ENCODE peak calls at places on chromosome 21, in six cellular contexts. N is HCT116, J is upper lobe of left lung, E is prostate gland, L is sigmoid colon, H is GM23338. S is an unnamed sample.

GRCh38 chr21:31557956-31558838 is 101.3 kb upstream of the SOD1 start:
- DNase-seq in N (no peak), E (peak), J (no peak), H (peak), L (no peak), S (no peak)

GRCh38 chr21:26846036-26846931 is 1.1 kb upstream of the ADAMTS1 start:
- DNase-seq in J (peak), E (peak), L (peak), H (peak), N (no peak), S (peak)

GRCh38 chr21:40602105-40602504 is 244.9 kb downstream of the DSCAM start:
- DNase-seq in N (no peak), H (no peak), E (no peak), L (no peak), J (no peak), S (no peak)

GRCh38 chr21:39908265-39908923 is 41.2 kb downstream of the PCP4 start:
- DNase-seq in J (no peak), N (no peak), H (peak), L (no peak), E (no peak), S (no peak)

GRCh38 chr21:37489553-37489952 is 123.0 kb downstream of the DYRK1A start:
- DNase-seq in L (no peak), J (no peak), E (no peak), N (no peak), H (peak), S (no peak)

GRCh38 chr21:44306926-44307687 is 7.3 kb downstream of the PFKL start:
- DNase-seq in N (no peak), L (no peak), E (no peak), H (no peak), J (no peak), S (no peak)

GRCh38 chr21:31725202-31725840 is 6.6 kb downstream of the SCAF4 start:
- DNase-seq in E (no peak), N (no peak), H (no peak), L (no peak), J (no peak), S (no peak)

GRCh38 chr21:22224261-22224660 is 1226.1 kb downstream of the NCAM2 start:
- DNase-seq in N (no peak), H (no peak), L (no peak), J (no peak), E (no peak), S (no peak)

GRCh38 chr21:39204134-39204533 is 20.9 kb upstream of the PSMG1 start:
- DNase-seq in H (no peak), L (no peak), E (no peak), N (no peak), J (no peak), S (no peak)

GRCh38 chr21:35428489-35428888 is 379.4 kb upstream of the RUNX1 start:
- DNase-seq in H (peak), E (no peak), J (peak), N (no peak), L (peak), S (no peak)

GRCh38 chr21:25487046-25487594 is 120.2 kb downstream of the MRPL39 start:
- DNase-seq in L (no peak), N (no peak), H (no peak), J (no peak), E (no peak), S (no peak)

GRCh38 chr21:35423694-35424093 is 374.6 kb upstream of the RUNX1 start:
- DNase-seq in H (no peak), N (no peak), L (no peak), E (no peak), J (no peak), S (no peak)

GRCh38 chr21:36584980-36585940 is 105.3 kb upstream of the CLDN14 start:
- DNase-seq in J (no peak), L (no peak), N (no peak), H (peak), E (peak), S (no peak)

GRCh38 chr21:35352066-35352770 is 303.1 kb upstream of the RUNX1 start:
- DNase-seq in E (no peak), N (no peak), H (no peak), J (no peak), L (no peak), S (no peak)

GRCh38 chr21:15023782-15024181 is 41.0 kb downstream of the NRIP1 start:
- DNase-seq in L (no peak), H (no peak), E (no peak), N (no peak), J (no peak), S (no peak)

GRCh38 chr21:25171438-25171837 is 435.8 kb downstream of the MRPL39 start:
- DNase-seq in E (no peak), L (no peak), H (no peak), J (no peak), N (no peak), S (no peak)

GRCh38 chr21:37430184-37430821 is 63.7 kb downstream of the DYRK1A start:
- DNase-seq in L (no peak), E (peak), J (no peak), N (no peak), H (no peak), S (peak)

GRCh38 chr21:32947736-32948135 is 78.0 kb upstream of the OLIG2 start:
- DNase-seq in J (no peak), L (no peak), H (no peak), E (no peak), N (no peak), S (no peak)

GRCh38 chr21:39048574-39048973 is 134.7 kb downstream of the PSMG1 start:
- DNase-seq in H (no peak), E (no peak), L (peak), J (no peak), N (no peak), S (no peak)

GRCh38 chr21:43805275-43805800 is 16.0 kb downstream of the RRP1 start:
- DNase-seq in J (peak), E (no peak), L (no peak), N (no peak), H (no peak), S (no peak)

GRCh38 chr21:32351428-32351827 is 41.4 kb downstream of the URB1 start:
- DNase-seq in H (no peak), L (peak), E (peak), J (no peak), N (no peak), S (no peak)

GRCh38 chr21:28429161-28429560 is 563.5 kb downstream of the LTN1 start:
- DNase-seq in J (no peak), H (no peak), L (no peak), E (no peak), N (no peak), S (no peak)

GRCh38 chr21:36297938-36298572 is 21.9 kb upstream of the MORC3 start:
- DNase-seq in N (no peak), L (peak), H (no peak), E (peak), J (peak), S (peak)

GRCh38 chr21:43921979-43922945 is 57.2 kb downstream of the AGPAT3 start:
- DNase-seq in L (no peak), J (no peak), N (no peak), H (no peak), E (no peak), S (no peak)

GRCh38 chr21:36791695-36792451 is 93.0 kb downstream of the SIM2 start:
- DNase-seq in L (no peak), E (no peak), N (no peak), H (no peak), J (no peak), S (no peak)

GRCh38 chr21:17466166-17466565 is 46.7 kb upstream of the CXADR start:
- DNase-seq in J (peak), N (no peak), H (no peak), E (no peak), L (no peak), S (no peak)

GRCh38 chr21:36065497-36066036 is 4.3 kb upstream of the CBR1 start:
- DNase-seq in J (no peak), L (no peak), E (no peak), H (no peak), N (no peak), S (no peak)

GRCh38 chr21:38140192-38140905 is 116.4 kb upstream of the KCNJ15 start:
- DNase-seq in L (no peak), E (peak), J (peak), H (no peak), N (no peak), S (no peak)

GRCh38 chr21:34200288-34200905 is 127.0 kb downstream of the MRPS6 start:
- DNase-seq in L (no peak), H (no peak), N (no peak), J (no peak), E (no peak), S (no peak)

GRCh38 chr21:34201441-34201838 is 128.1 kb downstream of the MRPS6 start:
- DNase-seq in H (no peak), N (no peak), L (no peak), J (no peak), E (no peak), S (no peak)

GRCh38 chr21:34202553-34203332 is 129.4 kb downstream of the MRPS6 start:
- DNase-seq in E (no peak), L (peak), J (peak), H (peak), N (peak), S (peak)

GRCh38 chr21:34199121-34199910 is 125.9 kb downstream of the MRPS6 start:
- DNase-seq in L (no peak), J (no peak), H (no peak), E (no peak), N (no peak), S (no peak)

GRCh38 chr21:34201001-34201400 is 127.6 kb downstream of the MRPS6 start:
- DNase-seq in H (no peak), J (peak), L (no peak), E (no peak), N (no peak), S (no peak)
- H3K4me3 ChIP-seq in H (peak), J (peak), L (no peak), E (no peak), N (no peak), S (no peak)

GRCh38 chr21:42721341-42721824 is 68.0 kb downstream of the PDE9A start:
- DNase-seq in E (peak), L (peak), N (no peak), H (no peak), J (no peak), S (no peak)

GRCh38 chr21:42722808-42723470 is 69.5 kb downstream of the PDE9A start:
- DNase-seq in L (no peak), J (no peak), N (no peak), E (no peak), H (no peak), S (no peak)

GRCh38 chr21:42725416-42725930 is 72.1 kb downstream of the PDE9A start:
- DNase-seq in J (no peak), H (no peak), N (no peak), L (no peak), E (no peak), S (no peak)

GRCh38 chr21:42722153-42722552 is 68.7 kb downstream of the PDE9A start:
- DNase-seq in J (peak), H (no peak), L (no peak), N (no peak), E (no peak), S (no peak)

DNA sequence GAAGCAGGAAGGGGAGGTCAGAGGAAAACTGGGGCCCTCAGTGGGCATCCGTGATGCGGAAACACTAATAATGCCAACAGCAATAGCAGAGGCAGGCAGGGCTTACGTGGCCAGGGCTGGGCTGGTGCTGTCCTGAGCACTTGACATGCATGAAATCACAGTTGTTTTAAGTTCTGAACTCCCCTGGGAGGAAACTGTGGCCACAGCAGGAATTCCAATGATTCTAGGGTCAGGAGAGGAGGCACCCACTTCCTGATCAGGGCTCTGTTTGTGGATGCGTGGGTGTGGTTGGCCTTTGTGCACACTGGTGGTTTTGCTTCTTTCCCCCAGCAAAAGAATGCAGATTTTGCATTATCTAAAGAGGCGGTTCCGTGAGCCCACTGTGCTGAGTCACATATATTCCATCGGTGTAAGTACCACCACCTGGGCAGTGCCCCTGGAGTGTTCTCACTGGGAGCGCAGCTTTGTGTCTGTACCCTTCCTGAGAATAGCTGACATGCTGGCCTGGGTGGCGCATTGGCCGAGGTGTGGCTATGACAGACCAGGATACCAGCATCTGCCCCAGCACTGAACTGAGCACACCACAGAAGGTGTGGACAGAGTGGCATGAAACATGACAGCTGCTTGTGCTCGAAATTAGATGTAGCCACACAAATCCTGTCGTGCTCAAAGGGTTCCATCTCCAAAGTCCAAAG is 71.0 kb downstream of the PDE9A start:
- DNase-seq in N (peak), J (no peak), H (no peak), L (no peak), E (no peak), S (no peak)
- TF ChIP-seq POLR2AphosphoS5 in N (no peak), J (no peak), H (no peak), L (no peak), E (no peak), S (peak)

DNA sequence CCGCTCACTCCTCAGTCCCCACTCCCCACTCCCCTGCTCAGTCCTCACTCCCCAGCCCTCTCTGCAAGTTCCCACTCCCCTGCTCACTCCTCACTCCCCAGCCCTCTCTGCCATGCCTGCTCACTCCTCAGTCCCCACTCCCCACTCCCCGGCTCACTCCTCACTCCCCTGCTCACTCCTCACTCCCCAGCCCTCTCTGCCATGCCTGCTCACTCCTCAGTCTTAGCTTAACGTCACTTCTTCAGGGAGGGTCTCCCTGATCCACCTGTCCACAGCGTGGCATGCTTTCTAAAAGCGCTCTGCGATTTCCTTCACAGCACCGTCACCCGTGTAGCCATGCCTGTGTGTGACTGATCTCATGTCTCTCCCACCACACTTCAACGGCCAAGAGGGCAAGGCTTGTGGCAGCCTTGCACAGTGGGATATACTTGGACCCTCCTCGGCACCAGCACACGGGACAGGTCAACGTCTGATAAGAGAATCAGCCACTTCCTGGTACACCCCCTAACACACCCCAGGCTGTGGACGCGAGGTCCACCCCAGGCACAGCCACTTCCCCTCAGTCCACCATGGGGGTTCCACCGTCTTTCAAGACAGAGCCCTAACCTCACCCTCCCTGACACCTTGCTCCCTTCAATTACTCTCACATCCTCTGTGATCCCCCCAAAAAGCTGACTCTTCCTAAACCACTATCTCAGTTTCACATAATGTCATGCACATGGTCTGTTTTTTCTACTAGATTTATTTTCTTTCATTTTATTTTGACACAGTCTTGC is 14.0 kb downstream of the PRDM15 start:
- DNase-seq in H (peak), N (no peak), J (no peak), L (no peak), E (no peak), S (peak)
- H3K4me3 ChIP-seq in H (no peak), N (no peak), J (no peak), L (no peak), E (no peak), S (no peak)

GRCh38 chr21:45339430-45340405 is 52.0 kb upstream of the POFUT2 start:
- DNase-seq in J (no peak), H (no peak), E (no peak), L (no peak), N (no peak), S (no peak)
- TF ChIP-seq POLR2AphosphoS5 in J (no peak), H (no peak), E (no peak), L (no peak), N (no peak), S (no peak)

S was measured in breast epithelium.